ENCODE peak calls at places on chromosomes 12 and 14, in six cellular contexts. I, A, T, N, X and O are unnamed samples.

GRCh38 chr12:66188584-66189475 is at the start of gene IRAK3:
- DNase-seq in T (peak), X (peak), N (peak), A (peak), I (peak), O (peak)

GRCh38 chr14:29236401-29236800 is 469.8 kb downstream of the FOXG1 start:
- DNase-seq in X (no peak), A (no peak), I (no peak), N (no peak), T (no peak), O (no peak)

GRCh38 chr14:29627141-29627540 is 300.5 kb downstream of the PRKD1 start:
- DNase-seq in A (no peak), X (no peak), N (no peak), T (no peak), I (peak), O (no peak)

GRCh38 chr12:117100251-117100650 is 1.0 kb upstream of the TESC start:
- DNase-seq in N (peak), X (peak), I (peak), T (peak), A (no peak), O (no peak)

GRCh38 chr12:14613718-14614117 is 46.0 kb upstream of the PLBD1 start:
- DNase-seq in N (no peak), I (no peak), T (no peak), A (no peak), X (no peak), O (no peak)

GRCh38 chr14:64760146-64760755 is 56.0 kb downstream of the PLEKHG3 start:
- DNase-seq in N (peak), I (peak), A (peak), T (peak), X (peak), O (peak)

GRCh38 chr12:8912910-8913309 is 1.4 kb upstream of the PHC1 start:
- DNase-seq in I (no peak), X (peak), T (no peak), N (no peak), A (peak), O (no peak)

GRCh38 chr12:82723891-82724290 is 37.2 kb downstream of the TMTC2 start:
- DNase-seq in A (no peak), N (no peak), T (no peak), X (peak), I (no peak), O (no peak)

GRCh38 chr12:12441051-12441807 is 84.4 kb downstream of the BORCS5 start:
- DNase-seq in X (no peak), I (no peak), T (no peak), N (no peak), A (no peak), O (no peak)

GRCh38 chr12:112656141-112656540 is 135.4 kb upstream of the RPH3A start:
- DNase-seq in A (no peak), X (no peak), I (no peak), N (no peak), T (no peak), O (no peak)

GRCh38 chr12:115810166-115810565 is 467.3 kb downstream of the MED13L start:
- DNase-seq in T (no peak), N (no peak), X (no peak), I (no peak), A (no peak), O (no peak)

GRCh38 chr12:121465921-121466799 is 66.2 kb downstream of the RNF34 start:
- DNase-seq in A (no peak), T (peak), I (no peak), X (peak), N (no peak), O (no peak)

GRCh38 chr14:54446201-54446693 is 5.1 kb upstream of the CNIH1 start:
- DNase-seq in N (no peak), A (no peak), X (no peak), T (no peak), I (no peak), O (no peak)

GRCh38 chr14:100824156-100824555 is 1.8 kb upstream of the MEG3 start:
- DNase-seq in T (no peak), I (peak), N (no peak), A (peak), X (peak), O (no peak)

GRCh38 chr12:64181504-64182291 is 40.4 kb downstream of the KICS2 start:
- DNase-seq in N (peak), T (peak), X (peak), I (peak), A (peak), O (no peak)

GRCh38 chr12:89084751-89085150 is 267.6 kb downstream of the DUSP6 start:
- DNase-seq in I (peak), N (no peak), X (no peak), A (no peak), T (peak), O (no peak)

GRCh38 chr12:122944588-122944987 is 21.7 kb downstream of the ABCB9 start:
- DNase-seq in X (no peak), N (no peak), I (peak), A (no peak), T (peak), O (no peak)

GRCh38 chr12:108784270-108784669 is 53.0 kb upstream of the CORO1C start:
- DNase-seq in I (no peak), X (no peak), T (no peak), N (no peak), A (no peak), O (no peak)

GRCh38 chr14:71623939-71624338 is 308.3 kb upstream of the RGS6 start:
- DNase-seq in N (no peak), X (no peak), T (no peak), I (no peak), A (no peak), O (no peak)

GRCh38 chr14:103329421-103330347 is 4.4 kb upstream of the EIF5 start:
- DNase-seq in T (no peak), N (no peak), A (no peak), I (peak), X (peak), O (no peak)

GRCh38 chr12:115998119-115998633 is 279.3 kb downstream of the MED13L start:
- DNase-seq in N (peak), I (peak), X (peak), A (peak), T (peak), O (peak)

GRCh38 chr12:50442178-50442908 is 41.7 kb downstream of the LARP4 start:
- DNase-seq in T (no peak), N (no peak), I (no peak), A (no peak), X (no peak), O (no peak)

GRCh38 chr12:203462-204260 is 10.3 kb downstream of the SLC6A12 start:
- DNase-seq in T (peak), A (peak), I (no peak), N (peak), X (peak), O (no peak)

GRCh38 chr12:48815281-48816110 is 2.8 kb upstream of the CACNB3 start:
- DNase-seq in A (peak), I (peak), N (peak), X (peak), T (peak), O (no peak)

GRCh38 chr12:470133-470532 is 10.4 kb downstream of the B4GALNT3 start:
- DNase-seq in I (no peak), A (peak), X (no peak), T (no peak), N (no peak), O (no peak)

GRCh38 chr14:104546021-104546491 is 33.5 kb upstream of the C14orf180 start:
- DNase-seq in A (peak), I (no peak), T (no peak), X (peak), N (no peak), O (no peak)

GRCh38 chr14:61154606-61155005 is 126.5 kb downstream of the TMEM30B start:
- DNase-seq in X (peak), A (no peak), T (no peak), N (no peak), I (peak), O (no peak)

GRCh38 chr14:105908481-105908911 is 382.1 kb downstream of the TMEM121 start:
- DNase-seq in N (no peak), A (no peak), X (no peak), T (no peak), I (no peak), O (no peak)

GRCh38 chr14:75971509-75971908 is 10.3 kb downstream of the TGFB3 start:
- DNase-seq in N (no peak), A (no peak), T (no peak), X (no peak), I (no peak), O (no peak)

DNA sequence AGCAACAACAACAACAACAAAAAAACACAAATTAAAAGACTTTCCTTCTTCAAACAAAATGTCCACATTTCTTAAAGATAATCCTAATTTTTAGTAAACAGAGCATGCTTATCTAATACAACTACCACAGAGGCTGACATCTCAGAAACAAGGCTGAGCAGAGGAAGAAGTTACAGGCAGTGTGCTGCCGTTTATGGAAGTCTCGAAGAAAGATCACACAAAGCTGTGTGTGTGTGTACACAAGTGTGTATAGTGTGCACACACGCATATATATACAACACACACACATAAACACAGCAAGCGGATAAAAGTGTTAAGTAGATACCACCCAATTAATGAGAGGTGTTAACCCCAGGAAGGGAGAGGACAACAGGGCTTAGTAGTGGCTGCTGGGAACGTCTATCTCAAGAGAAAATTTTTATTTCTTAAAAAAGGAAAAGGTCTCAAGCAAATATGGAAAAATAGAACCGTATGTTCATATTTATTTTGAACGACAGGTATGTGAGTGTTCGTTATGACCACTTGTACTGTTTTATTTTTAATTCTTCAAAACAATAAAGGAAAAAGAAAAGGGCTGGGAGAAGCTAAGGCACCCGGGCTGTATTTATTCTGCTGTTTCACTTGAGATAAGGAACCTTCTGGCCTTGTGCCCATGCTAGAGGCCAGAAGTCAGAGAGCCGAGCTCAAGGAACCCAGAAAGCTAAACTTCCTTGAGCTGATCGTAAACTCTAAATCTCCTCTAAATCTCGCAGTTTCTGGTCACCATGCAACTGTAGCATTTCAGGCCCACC is 15.1 kb downstream of the CCDC88C start:
- DNase-seq in T (no peak), I (no peak), X (no peak), A (no peak), N (no peak), O (no peak)
- H4K91ac ChIP-seq in T (no peak), I (no peak), X (no peak), A (no peak), N (no peak), O (no peak)

GRCh38 chr14:33229269-33229924 is 290.7 kb downstream of the NPAS3 start:
- DNase-seq in A (no peak), X (no peak), N (no peak), T (peak), I (no peak), O (no peak)
- H4K91ac ChIP-seq in A (no peak), X (no peak), N (no peak), T (no peak), I (no peak), O (no peak)

GRCh38 chr12:46265102-46265501 is 3.7 kb downstream of the SLC38A1 start:
- DNase-seq in I (no peak), N (no peak), A (no peak), X (peak), T (no peak), O (no peak)
- H4K91ac ChIP-seq in I (no peak), N (no peak), A (no peak), X (no peak), T (no peak), O (no peak)

GRCh38 chr12:24304285-24304684 is 354.8 kb upstream of the SOX5 start:
- DNase-seq in A (no peak), X (no peak), I (no peak), T (no peak), N (no peak), O (no peak)

GRCh38 chr12:24307716-24308335 is 358.4 kb upstream of the SOX5 start:
- DNase-seq in X (peak), I (no peak), N (no peak), T (no peak), A (no peak), O (no peak)

GRCh38 chr12:24307153-24307552 is 357.7 kb upstream of the SOX5 start:
- DNase-seq in X (no peak), A (no peak), N (no peak), T (no peak), I (no peak), O (no peak)

GRCh38 chr12:24306001-24306400 is 356.5 kb upstream of the SOX5 start:
- DNase-seq in N (no peak), T (no peak), X (no peak), I (no peak), A (no peak), O (no peak)

DNA sequence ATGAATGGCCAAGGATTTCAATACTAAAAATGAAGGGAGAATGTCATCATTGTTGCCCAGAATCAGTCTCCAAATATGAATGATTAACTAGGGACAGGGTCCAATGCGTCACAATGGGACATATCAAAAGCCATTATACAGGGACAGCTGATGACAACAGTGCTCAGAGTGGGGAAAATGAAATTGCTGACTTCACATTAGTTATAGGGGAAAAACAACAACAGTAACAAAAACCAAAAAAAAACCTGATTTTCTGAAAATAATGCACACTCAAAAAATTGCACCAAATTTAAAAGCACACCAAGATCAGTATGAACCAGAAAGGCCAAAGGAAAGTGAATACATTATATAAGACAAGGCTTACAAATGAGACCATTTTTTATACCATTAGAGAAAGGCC is 353.2 kb upstream of the SOX5 start:
- DNase-seq in I (no peak), T (no peak), X (no peak), A (no peak), N (no peak), O (no peak)
- H4K91ac ChIP-seq in I (no peak), T (no peak), X (no peak), A (no peak), N (no peak), O (no peak)

GRCh38 chr12:26761775-26762174 is 71.2 kb downstream of the ITPR2 start:
- DNase-seq in T (no peak), A (no peak), I (no peak), X (no peak), N (no peak), O (no peak)
- H4K91ac ChIP-seq in T (no peak), A (no peak), I (no peak), X (no peak), N (no peak), O (no peak)

DNA sequence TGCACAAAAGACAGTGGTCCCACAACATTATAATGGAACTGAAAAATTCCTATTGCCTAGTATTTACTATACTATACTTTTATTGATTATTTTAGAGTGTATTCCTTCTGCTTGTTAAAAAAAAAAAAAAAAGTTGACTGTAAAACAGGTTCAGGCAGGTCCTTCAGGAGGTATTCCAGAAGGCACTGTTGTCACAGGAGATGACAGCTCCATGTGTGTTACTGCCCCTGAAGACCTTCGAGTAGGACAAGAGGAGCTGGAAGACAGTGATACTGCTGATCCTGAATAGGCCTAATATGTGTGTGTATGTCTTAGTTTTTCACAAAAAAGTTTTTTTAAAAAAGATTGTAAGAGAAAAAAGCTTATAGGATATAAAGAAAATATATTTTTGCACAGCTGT is 12.3 kb downstream of the UBE2N start:
- DNase-seq in X (no peak), N (no peak), A (no peak), T (no peak), I (no peak), O (no peak)
- H4K91ac ChIP-seq in X (no peak), N (no peak), A (no peak), T (no peak), I (no peak), O (no peak)

DNA sequence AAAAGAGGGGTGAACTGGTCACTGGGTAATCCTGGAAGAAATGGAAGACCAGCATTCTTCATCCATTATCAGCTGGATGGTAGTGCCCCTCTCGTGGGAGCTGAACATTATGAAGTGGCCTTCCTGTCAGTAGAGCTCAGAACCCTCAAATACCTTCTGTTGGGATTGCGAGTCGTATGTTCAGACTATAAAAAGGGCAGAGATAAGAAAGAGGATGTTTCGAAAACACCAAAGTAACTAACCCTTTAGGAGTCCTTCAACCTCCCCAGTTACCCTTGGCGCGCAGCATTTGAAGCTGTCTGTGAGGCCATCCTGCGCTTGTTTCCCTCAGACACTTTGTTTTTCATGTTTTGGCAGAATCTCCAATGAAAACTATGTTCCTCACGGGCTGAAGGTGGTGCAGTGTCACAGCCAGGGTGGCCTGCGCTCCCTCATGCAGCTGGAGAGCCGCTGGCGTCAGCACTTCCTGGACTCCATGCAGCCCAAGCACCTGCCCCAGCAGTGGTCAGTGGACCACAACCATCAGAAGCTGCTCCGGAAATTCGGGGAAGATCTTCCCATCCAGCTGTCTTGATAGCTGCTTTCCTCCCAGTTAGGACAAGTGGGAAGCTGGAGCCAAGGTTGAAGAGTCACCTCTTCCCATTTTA is 19.3 kb upstream of the GALNT16 start:
- DNase-seq in I (no peak), X (no peak), N (no peak), A (no peak), T (no peak), O (no peak)
- H4K91ac ChIP-seq in I (no peak), X (no peak), N (no peak), A (no peak), T (no peak), O (no peak)

GRCh38 chr12:38961683-38962082 is 56.3 kb upstream of the CPNE8 start:
- DNase-seq in I (no peak), T (no peak), X (no peak), N (no peak), A (no peak), O (no peak)
- H4K91ac ChIP-seq in I (no peak), T (no peak), X (no peak), N (no peak), A (no peak), O (no peak)

GRCh38 chr12:7602287-7602686 is 63.4 kb downstream of the APOBEC1 start:
- DNase-seq in I (peak), T (no peak), A (no peak), X (no peak), N (no peak), O (no peak)
- H4K91ac ChIP-seq in I (no peak), T (no peak), A (no peak), X (no peak), N (no peak), O (no peak)

GRCh38 chr14:67438969-67439368 is 27.0 kb upstream of the PLEK2 start:
- DNase-seq in X (no peak), N (no peak), T (no peak), A (no peak), I (no peak), O (no peak)
- H4K91ac ChIP-seq in X (no peak), N (no peak), T (no peak), A (no peak), I (no peak), O (no peak)